ENCODE peak calls at places on chromosomes 16 and 17, in nine cellular contexts. S is sciatic nerve, H is H54, B is G401, Y is WTC11, T is anterior cingulate cortex, Q is NCI-H2171 treated with DMSO at 0.1 percent for 48 hours, P is AG08395, D is T-helper 2 cell. K is an unnamed sample.

GRCh38 chr16:19123535-19124178 is 9.9 kb downstream of the ITPRIPL2 start:
- DNase-seq in D (no peak), B (no peak), T (no peak), H (no peak), S (no peak), P (no peak), Y (no peak), Q (no peak), K (peak; percentile 78)

GRCh38 chr17:2693561-2694380 is 17.8 kb downstream of the CLUH start:
- DNase-seq in D (no peak), H (no peak), B (no peak), S (peak; percentile 44), Q (no peak), Y (no peak), P (no peak), T (no peak), K (peak; percentile 18)

GRCh38 chr16:16778322-16778721 is 399.4 kb downstream of the NPIPA7 start:
- DNase-seq in Q (peak; percentile 75), S (no peak), T (no peak), D (no peak), B (no peak), Y (no peak), H (no peak), P (no peak), K (no peak)

GRCh38 chr17:27384721-27385120 is 71.5 kb upstream of the KSR1 start:
- DNase-seq in P (no peak), H (no peak), S (peak; percentile 30), Q (no peak), Y (no peak), B (no peak), D (no peak), T (no peak), K (no peak)

GRCh38 chr16:74297296-74297665 is 667 bp downstream of the PSMD7 start:
- DNase-seq in S (peak; percentile 64), P (peak; percentile 44), H (no peak), T (no peak), Q (peak; percentile 15), B (peak; percentile 21), D (peak; percentile 67), Y (no peak), K (peak; percentile 35)

GRCh38 chr16:86923656-86924055 is 345.3 kb downstream of the FOXL1 start:
- DNase-seq in Y (no peak), H (no peak), D (no peak), Q (no peak), P (no peak), S (no peak), T (no peak), B (no peak), K (no peak)

GRCh38 chr16:88387177-88387576 is 4.4 kb downstream of the ZNF469 start:
- DNase-seq in D (no peak), Q (no peak), P (peak; percentile 36), B (no peak), S (no peak), Y (no peak), T (no peak), H (no peak), K (no peak)

GRCh38 chr17:58344791-58345157 is 7.2 kb downstream of the SUPT4H1 start:
- DNase-seq in B (no peak), H (no peak), Q (peak; percentile 18), P (no peak), Y (no peak), S (no peak), D (peak; percentile 93), T (no peak), K (no peak)

GRCh38 chr17:40901981-40902862 is 17.2 kb upstream of the KRT20 start:
- DNase-seq in P (peak; percentile 26), S (no peak), T (no peak), D (no peak), B (no peak), H (no peak), Q (no peak), Y (no peak), K (peak; percentile 82)

GRCh38 chr17:58527949-58528348 is 13.5 kb upstream of the MTMR4 start:
- DNase-seq in H (no peak), Y (no peak), S (no peak), D (no peak), T (peak; percentile 81), B (peak; percentile 26), P (no peak), Q (no peak), K (no peak)

GRCh38 chr17:77863814-77864161 is 94.7 kb upstream of the TNRC6C start:
- DNase-seq in D (no peak), Y (no peak), B (no peak), P (peak; percentile 43), T (no peak), S (no peak), H (no peak), Q (no peak), K (peak; percentile 80)

GRCh38 chr17:47325176-47325575 is 1.4 kb downstream of the EFCAB13 start:
- DNase-seq in T (no peak), D (no peak), S (no peak), B (no peak), Q (no peak), Y (no peak), P (no peak), H (no peak), K (no peak)

GRCh38 chr17:80986816-80987480 is 4.7 kb upstream of the CHMP6 start:
- DNase-seq in T (no peak), P (no peak), B (no peak), Q (no peak), Y (no peak), D (no peak), S (peak; percentile 63), H (no peak), K (no peak)

GRCh38 chr16:51146256-51146924 is 4.7 kb downstream of the SALL1 start:
- DNase-seq in Y (no peak), D (no peak), S (no peak), T (no peak), Q (no peak), P (peak; percentile 54), H (no peak), B (no peak), K (no peak)

GRCh38 chr16:878071-878784 is 77.7 kb upstream of the GNG13 start:
- DNase-seq in B (no peak), Q (no peak), S (no peak), D (peak; percentile 87), T (no peak), P (no peak), H (no peak), Y (peak; percentile 69), K (no peak)

GRCh38 chr16:12092347-12092882 is 115.9 kb downstream of the SNX29 start:
- DNase-seq in Y (no peak), B (peak; percentile 27), P (peak; percentile 81), Q (peak; percentile 56), D (no peak), S (peak; percentile 49), H (no peak), T (no peak), K (no peak)

GRCh38 chr17:17713839-17714238 is 32.6 kb downstream of the RAI1 start:
- DNase-seq in S (no peak), Q (no peak), H (no peak), T (peak; percentile 20), B (peak; percentile 70), P (no peak), Y (no peak), D (no peak), K (no peak)

GRCh38 chr17:16516594-16517018 is 24.6 kb upstream of the LRRC75A start:
- DNase-seq in Q (peak; percentile 33), H (peak; percentile 73), B (peak; percentile 30), S (peak; percentile 61), Y (no peak), P (peak; percentile 67), D (no peak), T (peak; percentile 54), K (no peak)

GRCh38 chr16:9082422-9082821 is 9.0 kb upstream of the HAPSTR1 start:
- DNase-seq in H (no peak), T (no peak), P (no peak), Y (no peak), B (no peak), S (no peak), Q (no peak), D (no peak), K (no peak)